ENCODE peak calls at places on chromosomes 16 and 17, in nine cellular contexts. U is neural progenitor cell, S is GM23248, L is HCT116, F is MM.1S, I is OCI-LY7, A is SK-N-SH, C is PC-3, R is hepatocyte. Y is an unnamed sample.

GRCh38 chr17:10579270-10579669 is 29.8 kb upstream of the MYH2 start:
- DNase-seq in R (no peak), S (no peak), U (no peak), F (no peak), L (no peak), C (peak; percentile 6), I (peak; percentile 49), A (no peak), Y (no peak)

GRCh38 chr17:28147026-28147425 is 104.5 kb downstream of the NLK start:
- DNase-seq in I (no peak), A (no peak), F (no peak), U (no peak), S (no peak), C (no peak), R (no peak), L (no peak), Y (no peak)

GRCh38 chr16:8869212-8869987 is 594 bp upstream of the CARHSP1 start:
- DNase-seq in I (peak; percentile 41), L (no peak), A (peak; percentile 78), S (no peak), U (peak; percentile 77), R (peak; percentile 31), C (no peak), F (no peak), Y (peak; percentile 81)

GRCh38 chr16:66408181-66409048 is 18.7 kb upstream of the BEAN1 start:
- DNase-seq in S (peak; percentile 92), I (peak; percentile 62), U (no peak), L (peak; percentile 60), A (peak; percentile 49), F (peak; percentile 72), R (peak; percentile 77), C (peak; percentile 80), Y (peak; percentile 20)

GRCh38 chr16:83574388-83574787 is 233.4 kb upstream of the HSBP1 start:
- DNase-seq in S (peak; percentile 97), C (peak; percentile 1), U (no peak), I (no peak), L (peak; percentile 13), R (no peak), A (no peak), F (no peak), Y (peak; percentile 59)

GRCh38 chr17:20267459-20267842 is 199.9 kb downstream of the LGALS9B start:
- DNase-seq in R (no peak), I (no peak), C (no peak), L (no peak), F (peak; percentile 73), A (no peak), S (no peak), U (no peak), Y (no peak)

GRCh38 chr17:76497979-76498885 is 3.0 kb downstream of the RHBDF2 start:
- DNase-seq in C (peak; percentile 89), A (peak; percentile 96), L (no peak), S (peak; percentile 91), U (peak; percentile 68), F (no peak), R (peak; percentile 84), I (no peak), Y (peak; percentile 65)

GRCh38 chr16:5025171-5025632 is 8.5 kb downstream of the NAGPA start:
- DNase-seq in L (no peak), U (peak; percentile 86), F (no peak), S (peak; percentile 16), I (peak; percentile 49), R (no peak), A (no peak), C (no peak), Y (peak; percentile 92)

GRCh38 chr16:50475170-50475569 is 73.0 kb upstream of the NKD1 start:
- DNase-seq in F (no peak), S (no peak), R (no peak), A (no peak), L (no peak), I (no peak), U (no peak), C (no peak), Y (no peak)

GRCh38 chr17:27315796-27316465 is 22.0 kb downstream of the WSB1 start:
- DNase-seq in F (no peak), C (no peak), I (no peak), R (peak; percentile 37), S (no peak), A (no peak), L (no peak), U (no peak), Y (no peak)

GRCh38 chr16:35731341-35732040 is 2272.1 kb downstream of the TP53TG3F start:
- DNase-seq in F (no peak), S (no peak), L (no peak), I (no peak), C (no peak), U (no peak), A (no peak), R (no peak), Y (no peak)

GRCh38 chr16:12289175-12290063 is 312.9 kb downstream of the SNX29 start:
- DNase-seq in R (no peak), S (no peak), F (no peak), I (peak; percentile 51), C (no peak), A (no peak), L (no peak), U (peak; percentile 20), Y (no peak)

GRCh38 chr16:50303605-50304466 is 37.5 kb downstream of the ADCY7 start:
- DNase-seq in L (no peak), R (no peak), S (no peak), I (no peak), C (no peak), U (no peak), A (peak; percentile 19), F (no peak), Y (no peak)

DNA sequence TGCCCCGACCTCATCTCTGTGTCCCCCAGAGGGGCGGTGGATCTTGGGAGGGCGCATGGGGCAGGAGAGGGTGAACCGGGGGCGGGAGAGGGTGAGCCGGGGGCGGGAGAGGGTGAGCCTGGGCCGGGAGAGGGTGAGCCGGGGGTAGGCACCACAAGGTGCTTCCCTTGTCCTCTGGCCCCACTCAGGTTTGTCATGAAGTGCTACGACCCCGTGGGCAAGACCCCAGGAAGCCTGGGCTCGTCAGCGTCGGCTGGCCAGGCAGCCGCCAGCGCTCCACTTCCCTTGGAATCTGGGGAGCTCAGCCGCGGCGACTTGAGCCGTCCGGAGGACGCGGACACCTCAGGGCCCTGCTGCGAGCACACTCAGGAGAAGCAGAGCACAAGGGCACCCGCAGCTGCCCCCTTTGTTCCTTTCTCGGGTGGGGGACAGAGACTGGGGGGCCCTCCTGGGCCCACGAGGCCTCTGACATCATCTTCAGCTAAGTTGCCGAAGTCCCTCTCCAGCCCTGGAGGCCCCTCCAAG is 18.9 kb downstream of the ASPSCR1 start:
- DNase-seq in A (no peak), C (no peak), S (no peak), F (no peak), L (no peak), R (no peak), U (no peak), I (no peak), Y (no peak)
- TF ChIP-seq EZH2phosphoT487 in A (no peak), C (no peak), S (no peak), F (no peak), L (no peak), R (no peak), U (no peak), I (no peak), Y (no peak)

DNA sequence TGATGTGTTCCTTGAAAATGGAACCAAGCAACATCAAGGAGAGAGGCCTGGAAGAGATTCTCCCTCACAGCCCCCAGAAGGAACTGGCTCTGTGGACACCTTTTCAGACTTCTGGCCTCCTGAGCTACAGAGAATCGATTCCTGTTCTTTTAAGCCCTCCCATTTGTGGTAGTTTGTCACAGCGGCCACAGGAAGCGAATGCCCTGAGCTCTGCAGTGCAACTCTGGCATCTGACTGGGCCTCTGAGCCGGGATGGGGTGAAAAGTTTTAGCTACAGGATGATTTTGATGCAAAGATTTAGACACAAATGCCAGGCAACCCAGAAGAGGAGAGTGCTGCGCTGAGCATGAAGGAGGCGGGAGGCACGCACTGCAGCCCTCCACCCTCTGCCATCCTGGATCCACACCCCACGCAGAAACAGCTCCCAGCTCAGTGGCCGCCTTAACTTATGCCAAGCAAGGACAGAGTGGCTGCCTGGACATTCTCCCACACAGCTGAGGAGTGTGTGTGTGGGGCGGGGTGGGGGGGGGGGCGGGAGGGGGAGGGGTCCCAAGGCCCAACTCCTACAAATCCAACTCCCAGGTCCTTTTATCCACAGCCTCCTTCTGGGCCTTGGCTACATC is 2.2 kb downstream of the TIMP2 start:
- DNase-seq in U (no peak), C (no peak), F (peak; percentile 62), I (no peak), R (no peak), S (peak; percentile 56), L (no peak), A (no peak), Y (no peak)
- H3K27ac ChIP-seq in U (no peak overlapping the region), C (no peak overlapping the region), F (peak overlapping the region; percentile 99), I (no peak overlapping the region), R (peak overlapping the region; percentile 85), S (peak overlapping the region; percentile 65), L (peak overlapping the region; percentile 32), A (peak overlapping the region; percentile 77), Y (no peak overlapping the region)

GRCh38 chr16:68236804-68237242 is 896 bp upstream of the ESRP2 start:
- DNase-seq in A (no peak), I (no peak), C (no peak), L (no peak), R (no peak), U (peak; percentile 58), F (no peak), S (no peak), Y (peak; percentile 55)
- TF ChIP-seq EZH2phosphoT487 in A (no peak), I (no peak), C (no peak), L (no peak), R (no peak), U (no peak), F (no peak), S (no peak), Y (no peak)

DNA sequence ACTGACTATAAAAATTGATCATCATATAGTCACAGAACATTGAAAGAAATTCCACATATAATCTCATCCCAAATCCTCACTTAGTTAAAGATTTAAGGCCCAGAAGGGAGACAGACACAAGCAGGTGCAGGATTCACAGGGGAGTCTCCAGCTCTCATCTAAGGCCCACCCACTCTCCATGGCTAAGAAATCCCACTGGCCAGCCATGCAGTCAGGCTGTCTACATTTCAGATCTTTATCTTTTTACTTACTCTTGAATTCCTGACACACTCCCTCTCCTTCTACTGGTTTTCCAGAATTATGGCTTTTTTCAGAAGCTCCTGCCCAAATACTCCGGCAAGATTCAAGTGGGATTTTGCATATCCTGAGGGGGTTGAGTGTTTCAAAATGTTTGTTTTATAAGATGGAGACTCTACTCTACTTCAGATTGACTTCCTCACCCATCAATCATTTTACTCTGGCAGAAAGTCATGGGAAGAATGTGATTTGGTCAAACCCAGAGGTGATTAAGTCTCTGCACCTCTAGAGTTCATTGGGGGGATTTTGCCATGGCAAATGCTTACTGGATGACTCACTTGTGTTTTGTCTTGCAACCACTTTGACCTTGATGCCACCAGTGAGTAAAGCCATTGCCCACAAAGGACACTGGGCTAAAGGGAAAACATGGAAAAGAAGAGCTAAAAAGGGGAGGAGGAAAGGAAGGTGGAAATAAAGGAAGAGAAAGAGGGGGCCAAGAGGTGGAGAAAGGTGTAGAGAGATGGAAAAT is 688.8 kb upstream of the SALL1 start:
- DNase-seq in I (no peak), U (no peak), L (no peak), A (no peak), C (no peak), S (no peak), R (no peak), F (no peak), Y (peak; percentile 9)
- H3K27ac ChIP-seq in I (no peak overlapping the region), U (no peak overlapping the region), L (no peak overlapping the region), A (no peak overlapping the region), C (no peak overlapping the region), S (no peak overlapping the region), R (no peak overlapping the region), F (no peak overlapping the region), Y (no peak overlapping the region)

Y was measured in GM23338.